ENCODE peak calls at places on chromosome 14, in ten cellular contexts. J is adipocyte; G is neural crest cell; L is PC-3; Q is activated naive CD8-positive, alpha-beta T cell treated with anti-CD3 and anti-CD28 coated beads, Interleukin-2, amount 50 U/mL, for 24 hours; N is stomach; C is NCI-H510A; E is endothelial cell; M is GM03348; W is tibial nerve. O is an unnamed sample.

GRCh38 chr14:62532186-62532585 is 513.1 kb downstream of the KCNH5 start:
- DNase-seq in J (no peak), G (no peak), L (peak), Q (no peak), N (no peak), C (no peak), E (no peak), M (no peak), W (no peak), O (peak)

GRCh38 chr14:37124617-37125016 is 47.8 kb downstream of the SLC25A21 start:
- DNase-seq in J (no peak), G (no peak), L (peak), Q (no peak), N (no peak), C (no peak), E (no peak), M (no peak), W (no peak), O (peak)

GRCh38 chr14:20606190-20606901 is 15.2 kb upstream of the RNASE12 start:
- DNase-seq in J (peak), G (no peak), L (peak), Q (no peak), N (peak), C (no peak), E (peak), M (peak), W (no peak), O (peak)

GRCh38 chr14:62604524-62604923 is 440.7 kb downstream of the KCNH5 start:
- DNase-seq in J (peak), G (no peak), L (no peak), Q (no peak), N (no peak), C (no peak), E (no peak), M (no peak), W (no peak), O (no peak)

GRCh38 chr14:102479777-102480176 is 29.8 kb downstream of the ANKRD9 start:
- DNase-seq in J (no peak), G (no peak), L (no peak), Q (no peak), N (peak), C (peak), E (no peak), M (no peak), W (no peak), O (peak)

GRCh38 chr14:95039993-95040348 is 117.4 kb downstream of the DICER1 start:
- DNase-seq in J (no peak), G (no peak), L (no peak), Q (no peak), N (peak), C (no peak), E (no peak), M (no peak), W (no peak), O (no peak)

GRCh38 chr14:51419685-51420084 is 179.6 kb downstream of the TMX1 start:
- DNase-seq in J (no peak), G (no peak), L (no peak), Q (peak), N (no peak), C (no peak), E (no peak), M (no peak), W (no peak), O (no peak)

GRCh38 chr14:96051642-96052540 is 12.7 kb downstream of the C14orf132 start:
- DNase-seq in J (no peak), G (no peak), L (peak), Q (no peak), N (peak), C (no peak), E (no peak), M (no peak), W (no peak), O (peak)

GRCh38 chr14:103576371-103577024 is 13.7 kb downstream of the COA8 start:
- DNase-seq in J (peak), G (peak), L (peak), Q (no peak), N (peak), C (peak), E (peak), M (peak), W (peak), O (peak)

GRCh38 chr14:50763386-50764007 is 67.5 kb downstream of the NIN start:
- DNase-seq in J (peak), G (no peak), L (peak), Q (no peak), N (peak), C (no peak), E (no peak), M (peak), W (no peak), O (peak)

GRCh38 chr14:92687681-92688433 is 60.6 kb downstream of the LGMN start:
- DNase-seq in J (no peak), G (no peak), L (no peak), Q (no peak), N (peak), C (peak), E (peak), M (no peak), W (no peak), O (no peak)

GRCh38 chr14:56491299-56492285 is 88.0 kb upstream of the TMEM260 start:
- DNase-seq in J (peak), G (peak), L (peak), Q (peak), N (no peak), C (peak), E (peak), M (peak), W (peak), O (peak)

GRCh38 chr14:35378638-35379568 is 25.6 kb downstream of the NFKBIA start:
- DNase-seq in J (no peak), G (no peak), L (no peak), Q (no peak), N (no peak), C (no peak), E (no peak), M (no peak), W (no peak), O (no peak)

GRCh38 chr14:71022939-71023338 is 115.7 kb downstream of the PCNX1 start:
- DNase-seq in J (no peak), G (no peak), L (no peak), Q (no peak), N (no peak), C (no peak), E (no peak), M (no peak), W (no peak), O (no peak)

GRCh38 chr14:97215263-97215969 is 418.2 kb downstream of the VRK1 start:
- DNase-seq in J (no peak), G (no peak), L (no peak), Q (no peak), N (no peak), C (no peak), E (no peak), M (no peak), W (no peak), O (no peak)

GRCh38 chr14:25406818-25407217 is 356.9 kb upstream of the STXBP6 start:
- DNase-seq in J (peak), G (peak), L (peak), Q (peak), N (no peak), C (no peak), E (peak), M (peak), W (no peak), O (peak)

GRCh38 chr14:70898346-70898745 is 8.9 kb upstream of the PCNX1 start:
- DNase-seq in J (no peak), G (no peak), L (no peak), Q (no peak), N (no peak), C (no peak), E (no peak), M (no peak), W (no peak), O (no peak)

GRCh38 chr14:73743431-73743931 is 29.3 kb upstream of the PNMA1 start:
- DNase-seq in J (no peak), G (no peak), L (no peak), Q (peak), N (no peak), C (no peak), E (peak), M (no peak), W (no peak), O (no peak)

GRCh38 chr14:41302776-41303175 is 303.9 kb upstream of the LRFN5 start:
- DNase-seq in J (no peak), G (no peak), L (no peak), Q (no peak), N (no peak), C (no peak), E (no peak), M (no peak), W (no peak), O (no peak)

GRCh38 chr14:59126714-59127436 is 61.6 kb upstream of the DAAM1 start:
- DNase-seq in J (peak), G (peak), L (peak), Q (no peak), N (no peak), C (peak), E (peak), M (peak), W (peak), O (peak)

GRCh38 chr14:80621701-80622100 is 319.8 kb downstream of the CEP128 start:
- DNase-seq in J (peak), G (no peak), L (peak), Q (no peak), N (no peak), C (no peak), E (no peak), M (peak), W (no peak), O (no peak)

GRCh38 chr14:24369463-24369862 is 1.5 kb downstream of the NFATC4 start:
- DNase-seq in J (no peak), G (no peak), L (no peak), Q (no peak), N (no peak), C (no peak), E (no peak), M (no peak), W (no peak), O (no peak)

GRCh38 chr14:68879321-68879781 is 86.5 kb upstream of the ZFP36L1 start:
- DNase-seq in J (no peak), G (no peak), L (no peak), Q (no peak), N (no peak), C (no peak), E (no peak), M (no peak), W (no peak), O (no peak)

GRCh38 chr14:32561520-32561919 is 232.4 kb downstream of the AKAP6 start:
- DNase-seq in J (peak), G (no peak), L (peak), Q (no peak), N (no peak), C (no peak), E (no peak), M (peak), W (no peak), O (no peak)